ENCODE peak calls at places on chromosomes 1 and 21, in nine cellular contexts. J, S, N, H, V, U, D, I and M are unnamed samples.

GRCh38 chr1:162551969-162552683 is 9.4 kb upstream of the UAP1 start:
- DNase-seq in J (no peak), S (no peak), N (no peak), H (no peak), V (no peak), U (no peak), D (no peak), I (no peak), M (no peak)

GRCh38 chr1:156246241-156246761 is 1.6 kb downstream of the PAQR6 start:
- DNase-seq in J (no peak), S (no peak), N (no peak), H (peak; percentile 58), V (no peak), U (no peak), D (no peak), I (no peak), M (no peak)

GRCh38 chr1:108570128-108570527 is 10.2 kb downstream of the EEIG2 start:
- DNase-seq in J (no peak), S (no peak), N (no peak), H (peak; percentile 37), V (no peak), U (no peak), D (peak; percentile 5), I (no peak), M (peak; percentile 55)

GRCh38 chr1:15370781-15371467 is 38.8 kb upstream of the EFHD2 start:
- DNase-seq in J (peak; percentile 56), S (peak; percentile 91), N (no peak), H (no peak), V (no peak), U (no peak), D (peak; percentile 76), I (no peak), M (no peak)

GRCh38 chr1:232978091-232978634 is 27.8 kb downstream of the NTPCR start:
- DNase-seq in J (no peak), S (no peak), N (no peak), H (no peak), V (no peak), U (no peak), D (no peak), I (no peak), M (peak; percentile 90)

GRCh38 chr1:30652151-30652915 is 71.1 kb downstream of the MATN1 start:
- DNase-seq in J (no peak), S (no peak), N (peak; percentile 45), H (no peak), V (no peak), U (no peak), D (peak; percentile 92), I (no peak), M (peak; percentile 31)

GRCh38 chr1:2258996-2259395 is 30.9 kb downstream of the SKI start:
- DNase-seq in J (peak; percentile 62), S (no peak), N (no peak), H (no peak), V (no peak), U (peak; percentile 38), D (no peak), I (no peak), M (no peak)

GRCh38 chr1:101247404-101248287 is 10.8 kb downstream of the S1PR1 start:
- DNase-seq in J (no peak), S (no peak), N (no peak), H (peak; percentile 59), V (no peak), U (no peak), D (no peak), I (no peak), M (no peak)

GRCh38 chr21:17900281-17900989 is 81.3 kb upstream of the C21orf91 start:
- DNase-seq in J (no peak), S (no peak), N (peak; percentile 24), H (no peak), V (no peak), U (no peak), D (peak; percentile 7), I (no peak), M (no peak)

GRCh38 chr1:192700834-192701271 is 64.9 kb downstream of the RGS13 start:
- DNase-seq in J (no peak), S (no peak), N (no peak), H (no peak), V (peak; percentile 87), U (no peak), D (no peak), I (no peak), M (peak; percentile 85)

GRCh38 chr1:26490155-26490554 is 17.9 kb downstream of the HMGN2 start:
- DNase-seq in J (no peak), S (no peak), N (no peak), H (no peak), V (no peak), U (no peak), D (no peak), I (no peak), M (no peak)

GRCh38 chr1:207007352-207008033 is 25.1 kb downstream of the C1orf116 start:
- DNase-seq in J (no peak), S (no peak), N (no peak), H (no peak), V (peak; percentile 87), U (no peak), D (no peak), I (no peak), M (peak; percentile 99)

GRCh38 chr1:33532250-33532649 is 59.8 kb downstream of the ZSCAN20 start:
- DNase-seq in J (no peak), S (no peak), N (no peak), H (no peak), V (no peak), U (no peak), D (no peak), I (no peak), M (no peak)

GRCh38 chr1:212473729-212474128 is 41.0 kb downstream of the NENF start:
- DNase-seq in J (no peak), S (no peak), N (no peak), H (no peak), V (no peak), U (no peak), D (no peak), I (no peak), M (no peak)

GRCh38 chr1:231194843-231195516 is 33.1 kb downstream of the TRIM67 start:
- DNase-seq in J (no peak), S (no peak), N (no peak), H (no peak), V (no peak), U (no peak), D (no peak), I (no peak), M (peak; percentile 88)

GRCh38 chr1:216462061-216462775 is 39.0 kb upstream of the USH2A start:
- DNase-seq in J (no peak), S (no peak), N (no peak), H (no peak), V (peak; percentile 42), U (no peak), D (no peak), I (no peak), M (peak; percentile 47)

GRCh38 chr1:167863921-167864279 is 50.0 kb downstream of the ADCY10 start:
- DNase-seq in J (no peak), S (no peak), N (no peak), H (no peak), V (no peak), U (no peak), D (no peak), I (no peak), M (no peak)

GRCh38 chr1:52676249-52676903 is 21.8 kb downstream of the COA7 start:
- DNase-seq in J (peak; percentile 59), S (peak; percentile 78), N (no peak), H (no peak), V (no peak), U (no peak), D (no peak), I (no peak), M (no peak)

GRCh38 chr1:223304931-223305330 is 59.0 kb downstream of the SUSD4 start:
- DNase-seq in J (no peak), S (no peak), N (no peak), H (no peak), V (no peak), U (no peak), D (no peak), I (no peak), M (no peak)

GRCh38 chr1:247843411-247843810 is 1.7 kb upstream of the OR11L1 start:
- DNase-seq in J (no peak), S (no peak), N (no peak), H (no peak), V (no peak), U (no peak), D (no peak), I (no peak), M (no peak)

GRCh38 chr1:10598088-10598712 is 123.5 kb downstream of the PEX14 start:
- DNase-seq in J (no peak), S (no peak), N (peak; percentile 24), H (no peak), V (no peak), U (no peak), D (peak; percentile 91), I (no peak), M (peak; percentile 26)

GRCh38 chr1:234927312-234927967 is 201.2 kb downstream of the TOMM20 start:
- DNase-seq in J (no peak), S (peak; percentile 40), N (no peak), H (no peak), V (no peak), U (no peak), D (no peak), I (no peak), M (no peak)

GRCh38 chr1:162056043-162056442 is 13.4 kb upstream of the NOS1AP start:
- DNase-seq in J (no peak), S (peak; percentile 89), N (peak; percentile 58), H (peak; percentile 51), V (peak; percentile 47), U (no peak), D (peak; percentile 74), I (peak; percentile 41), M (peak; percentile 77)

GRCh38 chr1:211501671-211502413 is 9.9 kb upstream of the RD3 start:
- DNase-seq in J (no peak), S (no peak), N (no peak), H (no peak), V (no peak), U (no peak), D (no peak), I (no peak), M (no peak)

GRCh38 chr1:113895961-113896360 is 8.6 kb upstream of the BCL2L15 start:
- DNase-seq in J (no peak), S (no peak), N (no peak), H (no peak), V (no peak), U (no peak), D (no peak), I (no peak), M (no peak)

GRCh38 chr1:155320661-155321576 is at the start of gene RUSC1:
- DNase-seq in J (peak; percentile 90), S (peak; percentile 93), N (peak; percentile 88), H (peak; percentile 84), V (no peak), U (peak; percentile 51), D (no peak), I (peak; percentile 83), M (no peak)

GRCh38 chr1:205256956-205257615 is 29.3 kb downstream of the TMCC2 start:
- DNase-seq in J (no peak), S (no peak), N (no peak), H (peak; percentile 14), V (no peak), U (no peak), D (no peak), I (no peak), M (no peak)

GRCh38 chr1:162861101-162861500 is at the start of gene CCDC190:
- DNase-seq in J (no peak), S (no peak), N (no peak), H (no peak), V (no peak), U (no peak), D (no peak), I (no peak), M (peak; percentile 47)

GRCh38 chr1:186564558-186564957 is 103.6 kb upstream of the PDC start:
- DNase-seq in J (no peak), S (no peak), N (no peak), H (no peak), V (no peak), U (no peak), D (no peak), I (no peak), M (peak; percentile 38)

GRCh38 chr1:156727914-156728598 is at the start of gene METTL25B:
- DNase-seq in J (peak; percentile 92), S (peak; percentile 90), N (peak; percentile 79), H (peak; percentile 87), V (no peak), U (peak; percentile 67), D (peak; percentile 87), I (peak; percentile 81), M (peak; percentile 85)

GRCh38 chr1:45569571-45569961 is 14.3 kb upstream of the NASP start:
- DNase-seq in J (no peak), S (no peak), N (no peak), H (no peak), V (no peak), U (no peak), D (no peak), I (no peak), M (no peak)